ENCODE peak calls at places on chromosomes 5 and 9, in ten cellular contexts. M, Y, T, J, I, L, H, W, U and Q are unnamed samples.

GRCh38 chr5:143328589-143329220 is 74.8 kb downstream of the NR3C1 start:
- ATAC-seq in M (no peak), Y (peak), T (no peak), J (peak), I (no peak), L (peak), H (no peak), W (no peak), U (no peak), Q (no peak)

GRCh38 chr5:109597893-109598292 is 91.8 kb upstream of the MAN2A1 start:
- ATAC-seq in M (no peak), Y (no peak), T (no peak), J (no peak), I (no peak), L (no peak), H (no peak), W (peak), U (no peak), Q (no peak)

GRCh38 chr5:34959323-34959722 is 30.0 kb downstream of the DNAJC21 start:
- ATAC-seq in M (no peak), Y (peak), T (peak), J (peak), I (no peak), L (peak), H (no peak), W (no peak), U (no peak), Q (peak)

GRCh38 chr5:171855798-171856772 is 70.5 kb downstream of the SMIM23 start:
- ATAC-seq in M (no peak), Y (no peak), T (peak), J (no peak), I (no peak), L (no peak), H (peak), W (no peak), U (no peak), Q (no peak)

GRCh38 chr9:75734802-75735201 is 155.7 kb upstream of the PCSK5 start:
- ATAC-seq in M (no peak), Y (no peak), T (no peak), J (no peak), I (no peak), L (no peak), H (no peak), W (no peak), U (no peak), Q (no peak)

GRCh38 chr5:36656556-36656955 is 50.1 kb downstream of the SLC1A3 start:
- ATAC-seq in M (no peak), Y (no peak), T (no peak), J (no peak), I (no peak), L (no peak), H (no peak), W (no peak), U (no peak), Q (no peak)

GRCh38 chr9:78767449-78767848 is 470.5 kb downstream of the PSAT1 start:
- ATAC-seq in M (no peak), Y (no peak), T (no peak), J (no peak), I (no peak), L (no peak), H (no peak), W (no peak), U (no peak), Q (no peak)

GRCh38 chr5:132221781-132222648 is 5.6 kb downstream of the P4HA2 start:
- ATAC-seq in M (peak), Y (no peak), T (peak), J (no peak), I (peak), L (no peak), H (no peak), W (no peak), U (peak), Q (no peak)

GRCh38 chr5:159645194-159645846 is 271.0 kb upstream of the ADRA1B start:
- ATAC-seq in M (no peak), Y (no peak), T (no peak), J (no peak), I (no peak), L (no peak), H (no peak), W (no peak), U (peak), Q (no peak)

GRCh38 chr9:111711548-111711947 is 50.1 kb downstream of the GNG10 start:
- ATAC-seq in M (no peak), Y (no peak), T (no peak), J (no peak), I (no peak), L (no peak), H (no peak), W (no peak), U (no peak), Q (no peak)

GRCh38 chr9:89680547-89681467 is 76.0 kb downstream of the GADD45G start:
- ATAC-seq in M (no peak), Y (no peak), T (no peak), J (peak), I (no peak), L (no peak), H (no peak), W (no peak), U (no peak), Q (no peak)